ENCODE peak calls at places on chromosomes 6 and 20, in ten cellular contexts. K, E, Q, C, G, H, P, M, D and V are unnamed samples.
A peak's percentile ranks its signal among the peaks of the same experiment; 100 is the strongest.

GRCh38 chr6:36853325-36853724 is 14.1 kb upstream of the CPNE5 start:
- DNase-seq in K (peak; percentile 82), E (peak; percentile 59), Q (no peak), C (peak; percentile 93), G (peak; percentile 90), H (peak; percentile 92), P (peak; percentile 51), M (peak; percentile 64), D (peak; percentile 96), V (peak; percentile 77)

GRCh38 chr20:54122681-54123586 is 50.9 kb downstream of the CYP24A1 start:
- DNase-seq in K (no peak), E (no peak), Q (no peak), C (no peak), G (no peak), H (no peak), P (no peak), M (no peak), D (no peak), V (no peak)

GRCh38 chr6:816510-817084 is 123.7 kb upstream of the EXOC2 start:
- DNase-seq in K (no peak), E (no peak), Q (no peak), C (no peak), G (no peak), H (no peak), P (no peak), M (no peak), D (no peak), V (no peak)

GRCh38 chr6:2748183-2748582 is 2.5 kb downstream of the MYLK4 start:
- DNase-seq in K (no peak), E (no peak), Q (no peak), C (no peak), G (no peak), H (no peak), P (no peak), M (no peak), D (no peak), V (no peak)

GRCh38 chr6:169725270-169726048 is 1.2 kb upstream of the PHF10 start:
- DNase-seq in K (no peak), E (peak; percentile 91), Q (peak; percentile 78), C (peak; percentile 77), G (peak; percentile 47), H (peak; percentile 66), P (peak; percentile 82), M (no peak), D (peak; percentile 84), V (peak; percentile 78)

GRCh38 chr20:35329435-35330139 is 37.4 kb upstream of the FAM83C start:
- DNase-seq in K (no peak), E (no peak), Q (peak; percentile 93), C (no peak), G (peak; percentile 39), H (peak; percentile 59), P (peak; percentile 56), M (no peak), D (peak; percentile 44), V (no peak)

GRCh38 chr6:22412994-22413393 is 116.2 kb upstream of the PRL start:
- DNase-seq in K (no peak), E (no peak), Q (no peak), C (no peak), G (no peak), H (no peak), P (no peak), M (no peak), D (no peak), V (no peak)

GRCh38 chr6:131966443-131966842 is 15.3 kb upstream of the CCN2 start:
- DNase-seq in K (no peak), E (no peak), Q (no peak), C (peak; percentile 61), G (peak; percentile 27), H (peak; percentile 72), P (no peak), M (no peak), D (no peak), V (peak; percentile 91)

GRCh38 chr20:53937929-53938367 is 132.4 kb downstream of the BCAS1 start:
- DNase-seq in K (no peak), E (no peak), Q (no peak), C (no peak), G (no peak), H (no peak), P (no peak), M (no peak), D (no peak), V (no peak)

GRCh38 chr20:64164123-64164836 is at the start of gene MYT1:
- DNase-seq in K (no peak), E (no peak), Q (no peak), C (no peak), G (no peak), H (no peak), P (no peak), M (no peak), D (no peak), V (no peak)

GRCh38 chr6:148851683-148852556 is 105.1 kb downstream of the UST start:
- DNase-seq in K (no peak), E (no peak), Q (no peak), C (no peak), G (no peak), H (no peak), P (no peak), M (no peak), D (no peak), V (no peak)

GRCh38 chr6:34875292-34876213 is 12.3 kb downstream of the TAF11 start:
- DNase-seq in K (no peak), E (no peak), Q (no peak), C (no peak), G (no peak), H (no peak), P (no peak), M (no peak), D (no peak), V (no peak)

GRCh38 chr6:15507746-15508145 is 155.1 kb downstream of the DTNBP1 start:
- DNase-seq in K (no peak), E (peak; percentile 54), Q (no peak), C (no peak), G (no peak), H (no peak), P (no peak), M (no peak), D (no peak), V (peak; percentile 40)

GRCh38 chr20:44069203-44069931 is 117.6 kb downstream of the JPH2 start:
- DNase-seq in K (no peak), E (peak; percentile 77), Q (no peak), C (no peak), G (no peak), H (no peak), P (no peak), M (no peak), D (no peak), V (no peak)

GRCh38 chr6:160995271-160995670 is 3.7 kb downstream of the MAP3K4 start:
- DNase-seq in K (no peak), E (no peak), Q (no peak), C (no peak), G (no peak), H (peak; percentile 58), P (no peak), M (no peak), D (no peak), V (no peak)

GRCh38 chr20:3698511-3699436 is 13.6 kb downstream of the SIGLEC1 start:
- DNase-seq in K (no peak), E (no peak), Q (no peak), C (no peak), G (no peak), H (no peak), P (no peak), M (no peak), D (no peak), V (no peak)

GRCh38 chr20:11108102-11108842 is 434.5 kb upstream of the JAG1 start:
- DNase-seq in K (no peak), E (no peak), Q (no peak), C (peak; percentile 73), G (no peak), H (peak; percentile 90), P (no peak), M (no peak), D (peak; percentile 74), V (no peak)

GRCh38 chr6:10375391-10375969 is 39.4 kb downstream of the TFAP2A start:
- DNase-seq in K (no peak), E (no peak), Q (no peak), C (no peak), G (peak; percentile 4), H (no peak), P (no peak), M (no peak), D (no peak), V (no peak)

GRCh38 chr20:39878809-39879208 is 810.2 kb downstream of the MAFB start:
- DNase-seq in K (no peak), E (no peak), Q (no peak), C (no peak), G (peak; percentile 21), H (peak; percentile 98), P (no peak), M (no peak), D (no peak), V (no peak)

GRCh38 chr6:167435209-167435728 is 110.4 kb downstream of the TTLL2 start:
- DNase-seq in K (no peak), E (no peak), Q (no peak), C (no peak), G (no peak), H (no peak), P (no peak), M (no peak), D (no peak), V (no peak)
- TF ChIP-seq CTCF in K (no peak), E (no peak), Q (no peak), C (no peak), G (no peak), H (no peak), P (no peak), M (no peak), D (no peak), V (no peak)

GRCh38 chr6:28810655-28811053 is 113.1 kb downstream of the TRIM27 start:
- DNase-seq in K (no peak), E (no peak), Q (no peak), C (no peak), G (no peak), H (no peak), P (no peak), M (no peak), D (no peak), V (no peak)
- H3K4me3 ChIP-seq in K (peak overlapping the region; percentile 14), E (no peak overlapping the region), Q (peak overlapping the region; percentile 18), C (no peak overlapping the region), G (peak overlapping the region; percentile 18), H (no peak overlapping the region), P (no peak overlapping the region), M (peak overlapping the region; percentile 32), D (peak overlapping the region; percentile 46), V (peak overlapping the region; percentile 33)

DNA sequence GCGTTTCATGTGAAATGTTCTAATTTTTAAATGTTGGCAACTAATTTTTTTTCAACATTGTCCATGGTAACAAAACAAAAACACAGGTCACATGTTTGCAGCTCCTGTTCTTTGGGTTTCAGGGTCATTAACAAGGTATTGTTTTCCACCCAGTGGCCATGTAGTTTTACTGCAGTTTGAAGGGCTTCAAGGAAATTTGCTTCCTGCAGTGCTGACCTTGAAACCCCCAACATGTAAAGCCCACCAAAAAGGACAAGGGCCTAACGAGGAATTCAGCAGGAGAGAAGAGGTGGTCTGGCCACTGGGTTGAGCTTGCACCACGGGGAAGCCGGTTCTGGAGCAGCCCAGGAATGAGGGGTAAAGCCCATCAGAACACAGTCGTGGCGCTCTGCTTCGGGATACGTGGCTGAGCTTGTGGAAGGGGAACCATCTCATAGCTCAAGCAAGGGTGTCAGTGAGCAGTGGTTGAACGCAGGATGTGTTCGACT is 13.9 kb upstream of the KLHL31 start:
- DNase-seq in K (no peak), E (no peak), Q (peak; percentile 41), C (peak; percentile 61), G (peak; percentile 47), H (peak; percentile 65), P (peak; percentile 37), M (peak; percentile 19), D (peak; percentile 61), V (peak; percentile 54)
- TF ChIP-seq CTCF in K (peak; percentile 42), E (no peak), Q (peak; percentile 57), C (peak; percentile 52), G (peak; percentile 50), H (peak; percentile 53), P (peak; percentile 29), M (peak; percentile 31), D (peak; percentile 38), V (peak; percentile 45)

GRCh38 chr6:157229733-157230132 is 93.6 kb downstream of the TMEM242 start:
- DNase-seq in K (no peak), E (peak; percentile 82), Q (no peak), C (no peak), G (no peak), H (no peak), P (no peak), M (no peak), D (no peak), V (no peak)
- H3K4me3 ChIP-seq in K (no peak overlapping the region), E (no peak overlapping the region), Q (no peak overlapping the region), C (no peak overlapping the region), G (no peak overlapping the region), H (no peak overlapping the region), P (no peak overlapping the region), M (no peak overlapping the region), D (no peak overlapping the region), V (no peak overlapping the region)